ENCODE peak calls at places on chromosomes 13 and 19, in eight cellular contexts. One of them, this sample, is unnamed.

GRCh38 chr19:7505288-7505681 is 10.6 kb upstream of the ZNF358 start:
- DNase-seq in Peyer's patch: no peak
- DNase-seq in SJSA1: no peak
- DNase-seq in CD8-positive, alpha-beta memory T cell: no peak
- DNase-seq in fibroblast of lung: no peak
- DNase-seq in endodermal cell: no peak
- DNase-seq in ovary: no peak
- DNase-seq in psoas muscle: no peak
- DNase-seq in this sample: peak; percentile 34

GRCh38 chr13:113078895-113079720 is 26.5 kb upstream of the F7 start:
- DNase-seq in Peyer's patch: no peak
- DNase-seq in SJSA1: no peak
- DNase-seq in CD8-positive, alpha-beta memory T cell: no peak
- DNase-seq in fibroblast of lung: peak; percentile 19
- DNase-seq in endodermal cell: no peak
- DNase-seq in ovary: no peak
- DNase-seq in psoas muscle: peak; percentile 29
- DNase-seq in this sample: no peak

GRCh38 chr13:26062853-26063444 is 11.1 kb upstream of the SHISA2 start:
- DNase-seq in Peyer's patch: no peak
- DNase-seq in SJSA1: peak; percentile 35
- DNase-seq in CD8-positive, alpha-beta memory T cell: peak; percentile 15
- DNase-seq in fibroblast of lung: peak; percentile 78
- DNase-seq in endodermal cell: peak; percentile 68
- DNase-seq in ovary: no peak
- DNase-seq in psoas muscle: no peak
- DNase-seq in this sample: no peak

GRCh38 chr13:73767747-73768315 is 366.4 kb downstream of the KLF12 start:
- DNase-seq in Peyer's patch: peak; percentile 51
- DNase-seq in SJSA1: no peak
- DNase-seq in CD8-positive, alpha-beta memory T cell: no peak
- DNase-seq in fibroblast of lung: no peak
- DNase-seq in endodermal cell: peak; percentile 74
- DNase-seq in ovary: no peak
- DNase-seq in psoas muscle: no peak
- DNase-seq in this sample: no peak

GRCh38 chr19:54302252-54302651 is 10.7 kb downstream of the LILRA5 start:
- DNase-seq in Peyer's patch: no peak
- DNase-seq in SJSA1: no peak
- DNase-seq in CD8-positive, alpha-beta memory T cell: no peak
- DNase-seq in fibroblast of lung: no peak
- DNase-seq in endodermal cell: no peak
- DNase-seq in ovary: no peak
- DNase-seq in psoas muscle: no peak
- DNase-seq in this sample: no peak

GRCh38 chr19:34994643-34995471 is 5.3 kb upstream of the GRAMD1A start:
- DNase-seq in Peyer's patch: peak; percentile 65
- DNase-seq in SJSA1: peak; percentile 50
- DNase-seq in CD8-positive, alpha-beta memory T cell: no peak
- DNase-seq in fibroblast of lung: no peak
- DNase-seq in endodermal cell: peak; percentile 32
- DNase-seq in ovary: peak; percentile 72
- DNase-seq in psoas muscle: peak; percentile 56
- DNase-seq in this sample: peak; percentile 54

GRCh38 chr19:2099937-2100718 is 3.4 kb downstream of the IZUMO4 start:
- DNase-seq in Peyer's patch: no peak
- DNase-seq in SJSA1: no peak
- DNase-seq in CD8-positive, alpha-beta memory T cell: no peak
- DNase-seq in fibroblast of lung: no peak
- DNase-seq in endodermal cell: no peak
- DNase-seq in ovary: no peak
- DNase-seq in psoas muscle: no peak
- DNase-seq in this sample: no peak

GRCh38 chr19:35727956-35728706 is 10.3 kb downstream of the KMT2B start:
- DNase-seq in Peyer's patch: no peak
- DNase-seq in SJSA1: no peak
- DNase-seq in CD8-positive, alpha-beta memory T cell: no peak
- DNase-seq in fibroblast of lung: no peak
- DNase-seq in endodermal cell: no peak
- DNase-seq in ovary: no peak
- DNase-seq in psoas muscle: no peak
- DNase-seq in this sample: no peak

GRCh38 chr19:13060233-13060963 is 42.3 kb downstream of the LYL1 start:
- DNase-seq in Peyer's patch: no peak
- DNase-seq in SJSA1: peak; percentile 74
- DNase-seq in CD8-positive, alpha-beta memory T cell: no peak
- DNase-seq in fibroblast of lung: peak; percentile 24
- DNase-seq in endodermal cell: peak; percentile 55
- DNase-seq in ovary: peak; percentile 72
- DNase-seq in psoas muscle: no peak
- DNase-seq in this sample: no peak

GRCh38 chr19:1486720-1487575 is 3.2 kb downstream of the PCSK4 start:
- DNase-seq in Peyer's patch: no peak
- DNase-seq in SJSA1: no peak
- DNase-seq in CD8-positive, alpha-beta memory T cell: no peak
- DNase-seq in fibroblast of lung: no peak
- DNase-seq in endodermal cell: no peak
- DNase-seq in ovary: no peak
- DNase-seq in psoas muscle: peak; percentile 42
- DNase-seq in this sample: no peak

GRCh38 chr13:45615501-45616101 is at the start of gene ERICH6B:
- DNase-seq in Peyer's patch: no peak
- DNase-seq in SJSA1: no peak
- DNase-seq in CD8-positive, alpha-beta memory T cell: no peak
- DNase-seq in fibroblast of lung: peak; percentile 21
- DNase-seq in endodermal cell: peak; percentile 87
- DNase-seq in ovary: peak; percentile 20
- DNase-seq in psoas muscle: no peak
- DNase-seq in this sample: no peak
- H3K4me3 ChIP-seq in Peyer's patch: no peak within 1 kb of the TSS
- H3K4me3 ChIP-seq in SJSA1: no peak within 1 kb of the TSS
- H3K4me3 ChIP-seq in CD8-positive, alpha-beta memory T cell: no peak within 1 kb of the TSS
- H3K4me3 ChIP-seq in fibroblast of lung: no peak within 1 kb of the TSS
- H3K4me3 ChIP-seq in endodermal cell: peak within 1 kb of the TSS; percentile 61
- H3K4me3 ChIP-seq in ovary: no peak within 1 kb of the TSS
- H3K4me3 ChIP-seq in psoas muscle: peak within 1 kb of the TSS; percentile 35
- H3K4me3 ChIP-seq in this sample: no peak within 1 kb of the TSS

GRCh38 chr19:11332822-11333221 is 6.6 kb downstream of the RAB3D start:
- DNase-seq in Peyer's patch: no peak
- DNase-seq in SJSA1: no peak
- DNase-seq in CD8-positive, alpha-beta memory T cell: no peak
- DNase-seq in fibroblast of lung: no peak
- DNase-seq in endodermal cell: no peak
- DNase-seq in ovary: no peak
- DNase-seq in psoas muscle: no peak
- DNase-seq in this sample: no peak
- H3K4me1 ChIP-seq in Peyer's patch: no peaks in the 10 kb centered on the region
- H3K4me1 ChIP-seq in SJSA1: no peaks in the 10 kb centered on the region
- H3K4me1 ChIP-seq in CD8-positive, alpha-beta memory T cell: peaks cover 7% of the 10 kb centered on the region
- H3K4me1 ChIP-seq in fibroblast of lung: no peaks in the 10 kb centered on the region
- H3K4me1 ChIP-seq in endodermal cell: peaks cover under 1% of the 10 kb centered on the region
- H3K4me1 ChIP-seq in ovary: no peaks in the 10 kb centered on the region
- H3K4me1 ChIP-seq in psoas muscle: no peaks in the 10 kb centered on the region
- H3K4me1 ChIP-seq in this sample: no peaks in the 10 kb centered on the region

GRCh38 chr19:49889038-49889686 is 7.5 kb downstream of the IL4I1 start:
- DNase-seq in Peyer's patch: no peak
- DNase-seq in SJSA1: no peak
- DNase-seq in CD8-positive, alpha-beta memory T cell: no peak
- DNase-seq in fibroblast of lung: no peak
- DNase-seq in endodermal cell: no peak
- DNase-seq in ovary: no peak
- DNase-seq in psoas muscle: no peak
- DNase-seq in this sample: peak; percentile 28

GRCh38 chr19:49891393-49891792 is 5.3 kb downstream of the IL4I1 start:
- DNase-seq in Peyer's patch: no peak
- DNase-seq in SJSA1: no peak
- DNase-seq in CD8-positive, alpha-beta memory T cell: no peak
- DNase-seq in fibroblast of lung: no peak
- DNase-seq in endodermal cell: no peak
- DNase-seq in ovary: no peak
- DNase-seq in psoas muscle: no peak
- DNase-seq in this sample: no peak

GRCh38 chr19:49890349-49891311 is 6.1 kb downstream of the IL4I1 start:
- DNase-seq in Peyer's patch: peak; percentile 83
- DNase-seq in SJSA1: no peak
- DNase-seq in CD8-positive, alpha-beta memory T cell: peak; percentile 50
- DNase-seq in fibroblast of lung: no peak
- DNase-seq in endodermal cell: peak; percentile 93
- DNase-seq in ovary: peak; percentile 60
- DNase-seq in psoas muscle: no peak
- DNase-seq in this sample: peak; percentile 35

GRCh38 chr19:49888478-49888901 is 8.2 kb downstream of the IL4I1 start:
- DNase-seq in Peyer's patch: no peak
- DNase-seq in SJSA1: no peak
- DNase-seq in CD8-positive, alpha-beta memory T cell: no peak
- DNase-seq in fibroblast of lung: no peak
- DNase-seq in endodermal cell: no peak
- DNase-seq in ovary: no peak
- DNase-seq in psoas muscle: no peak
- DNase-seq in this sample: peak; percentile 30

GRCh38 chr19:49889687-49890348 is 6.9 kb downstream of the IL4I1 start:
- DNase-seq in Peyer's patch: peak; percentile 87
- DNase-seq in SJSA1: no peak
- DNase-seq in CD8-positive, alpha-beta memory T cell: peak; percentile 70
- DNase-seq in fibroblast of lung: peak; percentile 71
- DNase-seq in endodermal cell: peak; percentile 96
- DNase-seq in ovary: peak; percentile 82
- DNase-seq in psoas muscle: peak; percentile 91
- DNase-seq in this sample: peak; percentile 74
- H3K4me3 ChIP-seq in Peyer's patch: peak overlapping the region; percentile 36
- H3K4me3 ChIP-seq in SJSA1: no peak overlapping the region
- H3K4me3 ChIP-seq in CD8-positive, alpha-beta memory T cell: peak overlapping the region; percentile 59
- H3K4me3 ChIP-seq in fibroblast of lung: no peak overlapping the region
- H3K4me3 ChIP-seq in endodermal cell: no peak overlapping the region
- H3K4me3 ChIP-seq in ovary: peak overlapping the region; percentile 2
- H3K4me3 ChIP-seq in psoas muscle: peak overlapping the region; percentile 53
- H3K4me3 ChIP-seq in this sample: peak overlapping the region; percentile 57

GRCh38 chr19:10751109-10751972 is 33.5 kb downstream of the DNM2 start:
- DNase-seq in Peyer's patch: peak; percentile 73
- DNase-seq in SJSA1: no peak
- DNase-seq in CD8-positive, alpha-beta memory T cell: no peak
- DNase-seq in fibroblast of lung: no peak
- DNase-seq in endodermal cell: no peak
- DNase-seq in ovary: no peak
- DNase-seq in psoas muscle: no peak
- DNase-seq in this sample: no peak
- H3K4me1 ChIP-seq in Peyer's patch: no peaks in the 10 kb centered on the region
- H3K4me1 ChIP-seq in SJSA1: peaks cover 17% of the 10 kb centered on the region
- H3K4me1 ChIP-seq in CD8-positive, alpha-beta memory T cell: peaks cover 86% of the 10 kb centered on the region
- H3K4me1 ChIP-seq in fibroblast of lung: peaks cover 15% of the 10 kb centered on the region
- H3K4me1 ChIP-seq in endodermal cell: no peaks in the 10 kb centered on the region
- H3K4me1 ChIP-seq in ovary: peaks cover 9% of the 10 kb centered on the region
- H3K4me1 ChIP-seq in psoas muscle: peaks cover 45% of the 10 kb centered on the region
- H3K4me1 ChIP-seq in this sample: peaks cover 45% of the 10 kb centered on the region

GRCh38 chr13:98752111-98752941 is at the start of gene SLC15A1:
- DNase-seq in Peyer's patch: peak; percentile 74
- DNase-seq in SJSA1: no peak
- DNase-seq in CD8-positive, alpha-beta memory T cell: no peak
- DNase-seq in fibroblast of lung: no peak
- DNase-seq in endodermal cell: peak; percentile 78
- DNase-seq in ovary: no peak
- DNase-seq in psoas muscle: no peak
- DNase-seq in this sample: no peak
- H3K4me3 ChIP-seq in Peyer's patch: peak within 1 kb of the TSS; percentile 37
- H3K4me3 ChIP-seq in SJSA1: no peak within 1 kb of the TSS
- H3K4me3 ChIP-seq in CD8-positive, alpha-beta memory T cell: no peak within 1 kb of the TSS
- H3K4me3 ChIP-seq in fibroblast of lung: peak within 1 kb of the TSS; percentile 14
- H3K4me3 ChIP-seq in endodermal cell: peak within 1 kb of the TSS; percentile 62
- H3K4me3 ChIP-seq in ovary: peak within 1 kb of the TSS; percentile 16
- H3K4me3 ChIP-seq in psoas muscle: peak within 1 kb of the TSS; percentile 45
- H3K4me3 ChIP-seq in this sample: peak within 1 kb of the TSS; percentile 64

DNA sequence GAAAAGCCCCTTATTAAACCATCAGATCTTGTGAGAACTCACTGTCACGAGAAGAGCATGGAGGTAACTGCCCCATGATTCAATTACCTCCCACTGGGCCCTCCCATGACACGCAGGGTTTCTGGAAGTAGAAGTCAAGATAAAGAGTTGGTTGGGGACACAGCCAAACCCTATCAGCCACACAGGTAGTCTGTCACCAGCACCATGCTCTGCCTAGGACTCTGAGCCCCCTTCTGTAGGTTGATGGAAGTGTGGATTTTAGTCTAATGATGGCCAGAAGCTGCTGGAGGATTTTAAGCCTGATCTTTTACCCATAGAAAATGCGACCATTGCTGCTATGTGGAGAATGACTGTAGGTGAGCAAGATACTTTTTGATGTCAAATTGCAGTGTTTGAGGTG is 60.8 kb downstream of the ARHGEF7 start:
- DNase-seq in Peyer's patch: no peak
- DNase-seq in SJSA1: no peak
- DNase-seq in CD8-positive, alpha-beta memory T cell: no peak
- DNase-seq in fibroblast of lung: no peak
- DNase-seq in endodermal cell: no peak
- DNase-seq in ovary: no peak
- DNase-seq in psoas muscle: no peak
- DNase-seq in this sample: no peak
- H3K4me1 ChIP-seq in Peyer's patch: no peaks in the 10 kb centered on the region
- H3K4me1 ChIP-seq in SJSA1: peaks cover 27% of the 10 kb centered on the region
- H3K4me1 ChIP-seq in CD8-positive, alpha-beta memory T cell: peaks cover 78% of the 10 kb centered on the region
- H3K4me1 ChIP-seq in fibroblast of lung: peaks cover 4% of the 10 kb centered on the region
- H3K4me1 ChIP-seq in endodermal cell: no peaks in the 10 kb centered on the region
- H3K4me1 ChIP-seq in ovary: peaks cover 23% of the 10 kb centered on the region
- H3K4me1 ChIP-seq in psoas muscle: peaks cover 88% of the 10 kb centered on the region
- H3K4me1 ChIP-seq in this sample: no peaks in the 10 kb centered on the region

GRCh38 chr19:38869160-38869835 is 8.8 kb downstream of the RINL start:
- DNase-seq in Peyer's patch: peak; percentile 82
- DNase-seq in SJSA1: no peak
- DNase-seq in CD8-positive, alpha-beta memory T cell: no peak
- DNase-seq in fibroblast of lung: no peak
- DNase-seq in endodermal cell: no peak
- DNase-seq in ovary: no peak
- DNase-seq in psoas muscle: no peak
- DNase-seq in this sample: no peak

GRCh38 chr19:38870612-38871011 is 7.5 kb downstream of the RINL start:
- DNase-seq in Peyer's patch: no peak
- DNase-seq in SJSA1: no peak
- DNase-seq in CD8-positive, alpha-beta memory T cell: no peak
- DNase-seq in fibroblast of lung: no peak
- DNase-seq in endodermal cell: no peak
- DNase-seq in ovary: no peak
- DNase-seq in psoas muscle: no peak
- DNase-seq in this sample: no peak

GRCh38 chr19:38867176-38867780 is 10.8 kb downstream of the RINL start:
- DNase-seq in Peyer's patch: no peak
- DNase-seq in SJSA1: no peak
- DNase-seq in CD8-positive, alpha-beta memory T cell: no peak
- DNase-seq in fibroblast of lung: no peak
- DNase-seq in endodermal cell: no peak
- DNase-seq in ovary: no peak
- DNase-seq in psoas muscle: no peak
- DNase-seq in this sample: no peak

GRCh38 chr19:38869836-38870607 is 8.1 kb downstream of the RINL start:
- DNase-seq in Peyer's patch: peak; percentile 98
- DNase-seq in SJSA1: peak; percentile 50
- DNase-seq in CD8-positive, alpha-beta memory T cell: peak; percentile 95
- DNase-seq in fibroblast of lung: peak; percentile 44
- DNase-seq in endodermal cell: peak; percentile 91
- DNase-seq in ovary: peak; percentile 81
- DNase-seq in psoas muscle: peak; percentile 89
- DNase-seq in this sample: no peak

DNA sequence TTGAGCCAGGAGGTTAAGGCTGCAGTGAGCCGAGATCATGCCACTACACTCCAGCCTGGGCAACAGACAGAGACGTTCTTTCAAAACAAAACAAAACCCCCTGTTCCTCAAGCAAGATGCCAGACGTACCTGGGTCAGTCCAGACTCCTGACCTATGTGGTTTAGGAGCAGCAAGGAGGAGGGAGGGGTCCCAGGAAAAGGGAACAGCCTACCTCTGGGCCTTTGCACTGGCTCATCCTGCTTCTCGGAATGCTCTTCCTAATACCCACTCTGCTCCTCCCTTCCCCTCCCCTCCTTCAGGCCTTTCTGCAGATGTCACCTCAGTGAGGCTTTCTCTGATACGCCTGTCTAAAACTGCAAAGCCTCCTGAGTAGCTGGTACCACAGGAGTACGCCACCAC is 9.5 kb downstream of the RINL start:
- DNase-seq in Peyer's patch: no peak
- DNase-seq in SJSA1: no peak
- DNase-seq in CD8-positive, alpha-beta memory T cell: no peak
- DNase-seq in fibroblast of lung: no peak
- DNase-seq in endodermal cell: no peak
- DNase-seq in ovary: no peak
- DNase-seq in psoas muscle: no peak
- DNase-seq in this sample: no peak
- H3K4me3 ChIP-seq in Peyer's patch: no peak overlapping the region
- H3K4me3 ChIP-seq in SJSA1: no peak overlapping the region
- H3K4me3 ChIP-seq in CD8-positive, alpha-beta memory T cell: no peak overlapping the region
- H3K4me3 ChIP-seq in fibroblast of lung: no peak overlapping the region
- H3K4me3 ChIP-seq in endodermal cell: no peak overlapping the region
- H3K4me3 ChIP-seq in ovary: no peak overlapping the region
- H3K4me3 ChIP-seq in psoas muscle: no peak overlapping the region
- H3K4me3 ChIP-seq in this sample: no peak overlapping the region